ENCODE peak calls at places on chromosomes 3 and 15, in nine cellular contexts. S is upper lobe of right lung, J is neural progenitor cell, T is upper lobe of left lung, H is stomach, G is esophagus muscularis mucosa, C is OCI-LY7, O is caudate nucleus, M is IMR-90. A is an unnamed sample.
A peak's percentile ranks its signal among the peaks of the same experiment; 100 is the strongest.

GRCh38 chr15:39404767-39405173 is 176.1 kb upstream of the THBS1 start:
- DNase-seq in H (no peak), J (no peak), M (peak; percentile 95), G (no peak), C (no peak), T (no peak), S (no peak), O (no peak), A (no peak)

GRCh38 chr3:140398387-140398786 is 279.5 kb upstream of the TRIM42 start:
- DNase-seq in S (no peak), G (peak; percentile 8), T (no peak), H (no peak), C (no peak), M (no peak), J (no peak), O (no peak), A (no peak)

GRCh38 chr15:77335298-77335697 is 84.6 kb downstream of the PEAK1 start:
- DNase-seq in O (peak; percentile 51), M (peak; percentile 19), C (no peak), J (no peak), G (no peak), H (no peak), T (no peak), S (no peak), A (no peak)

GRCh38 chr3:190514163-190515153 is 573 bp downstream of the IL1RAP start:
- DNase-seq in O (peak; percentile 22), S (peak; percentile 83), T (peak; percentile 76), G (no peak), C (peak; percentile 7), J (peak; percentile 60), M (peak; percentile 60), H (peak; percentile 57), A (peak; percentile 16)

GRCh38 chr3:107927361-107928083 is 163.3 kb downstream of the CD47 start:
- DNase-seq in M (peak; percentile 67), T (peak; percentile 94), O (peak; percentile 91), H (peak; percentile 69), G (no peak), C (peak; percentile 6), J (peak; percentile 82), S (peak; percentile 85), A (peak; percentile 76)

GRCh38 chr3:48546203-48546829 is 10.3 kb downstream of the PFKFB4 start:
- DNase-seq in M (no peak), O (no peak), H (no peak), T (no peak), J (no peak), G (no peak), S (no peak), C (no peak), A (no peak)

GRCh38 chr3:156818890-156819289 is 7.3 kb upstream of the LEKR1 start:
- DNase-seq in M (peak; percentile 74), O (no peak), J (no peak), T (no peak), C (no peak), H (no peak), G (no peak), S (no peak), A (no peak)

GRCh38 chr3:17841190-17841828 is 98.9 kb upstream of the TBC1D5 start:
- DNase-seq in C (peak; percentile 73), G (no peak), S (peak; percentile 83), T (peak; percentile 53), M (peak; percentile 46), J (peak; percentile 88), O (peak; percentile 45), H (peak; percentile 74), A (peak; percentile 54)

GRCh38 chr3:134039161-134039862 is 9.6 kb upstream of the SLCO2A1 start:
- DNase-seq in G (peak; percentile 86), M (no peak), J (no peak), O (no peak), C (no peak), T (peak; percentile 20), H (peak; percentile 64), S (no peak), A (no peak)

GRCh38 chr3:64357481-64357880 is 132.2 kb upstream of the PRICKLE2 start:
- DNase-seq in M (no peak), S (no peak), H (no peak), T (no peak), J (no peak), O (no peak), G (peak; percentile 29), C (no peak), A (no peak)

GRCh38 chr3:194261581-194262063 is 89.5 kb downstream of the CPN2 start:
- DNase-seq in G (no peak), S (peak; percentile 39), J (no peak), C (no peak), T (no peak), O (no peak), H (peak; percentile 15), M (no peak), A (no peak)

GRCh38 chr3:129121792-129122696 is at the start of gene RAB43:
- DNase-seq in T (peak; percentile 97), H (peak; percentile 92), G (peak; percentile 97), M (peak; percentile 56), O (peak; percentile 69), C (peak; percentile 91), S (peak; percentile 94), J (peak; percentile 99), A (peak; percentile 80)

GRCh38 chr3:114020907-114021306 is 35.4 kb downstream of the CCDC191 start:
- DNase-seq in S (no peak), J (no peak), C (no peak), M (no peak), H (no peak), O (no peak), T (no peak), G (no peak), A (no peak)

GRCh38 chr3:152127058-152127457 is 141.7 kb upstream of the MBNL1 start:
- DNase-seq in G (no peak), C (no peak), O (no peak), S (no peak), H (no peak), T (no peak), M (no peak), J (no peak), A (no peak)

GRCh38 chr3:62329970-62330369 is 43.4 kb downstream of the FEZF2 start:
- DNase-seq in G (no peak), C (no peak), J (no peak), M (no peak), T (no peak), S (no peak), H (no peak), O (no peak), A (no peak)

GRCh38 chr3:112631257-112631656 is 9.7 kb downstream of the CCDC80 start:
- DNase-seq in C (no peak), H (no peak), S (no peak), J (no peak), T (no peak), G (no peak), M (no peak), O (no peak), A (no peak)

GRCh38 chr15:22839046-22839705 is 710 bp downstream of the NIPA2 start:
- DNase-seq in G (no peak), S (no peak), J (no peak), T (no peak), H (no peak), M (no peak), O (no peak), C (peak; percentile 72), A (no peak)

GRCh38 chr3:193805448-193805847 is 212.4 kb downstream of the OPA1 start:
- DNase-seq in J (no peak), G (no peak), S (no peak), O (no peak), C (no peak), T (no peak), H (peak; percentile 67), M (peak; percentile 80), A (peak; percentile 6)

GRCh38 chr15:78259232-78259631 is 5.1 kb upstream of the DNAJA4 start:
- DNase-seq in J (no peak), M (no peak), O (no peak), S (no peak), H (no peak), G (no peak), C (no peak), T (no peak), A (no peak)

GRCh38 chr15:92603278-92603677 is 52.3 kb downstream of the FAM174B start:
- DNase-seq in C (no peak), G (no peak), J (no peak), S (no peak), M (no peak), O (no peak), H (no peak), T (no peak), A (no peak)

GRCh38 chr15:28103402-28103801 is 4.3 kb upstream of the OCA2 start:
- DNase-seq in M (no peak), C (no peak), S (no peak), T (no peak), G (no peak), H (no peak), O (no peak), J (no peak), A (no peak)
- H3K27ac ChIP-seq in M (no peak overlapping the region), C (no peak overlapping the region), S (no peak overlapping the region), T (no peak overlapping the region), G (no peak overlapping the region), H (no peak overlapping the region), O (no peak overlapping the region), J (no peak overlapping the region), A (no peak overlapping the region)

GRCh38 chr3:127734181-127734720 is 61.5 kb downstream of the ABTB1 start:
- DNase-seq in S (no peak), O (no peak), G (no peak), H (no peak), J (no peak), T (no peak), C (no peak), M (no peak), A (no peak)
- H3K27ac ChIP-seq in S (peak overlapping the region; percentile 52), O (peak overlapping the region; percentile 49), G (peak overlapping the region; percentile 64), H (no peak overlapping the region), J (no peak overlapping the region), T (no peak overlapping the region), C (peak overlapping the region; percentile 97), M (peak overlapping the region; percentile 61), A (no peak overlapping the region)

DNA sequence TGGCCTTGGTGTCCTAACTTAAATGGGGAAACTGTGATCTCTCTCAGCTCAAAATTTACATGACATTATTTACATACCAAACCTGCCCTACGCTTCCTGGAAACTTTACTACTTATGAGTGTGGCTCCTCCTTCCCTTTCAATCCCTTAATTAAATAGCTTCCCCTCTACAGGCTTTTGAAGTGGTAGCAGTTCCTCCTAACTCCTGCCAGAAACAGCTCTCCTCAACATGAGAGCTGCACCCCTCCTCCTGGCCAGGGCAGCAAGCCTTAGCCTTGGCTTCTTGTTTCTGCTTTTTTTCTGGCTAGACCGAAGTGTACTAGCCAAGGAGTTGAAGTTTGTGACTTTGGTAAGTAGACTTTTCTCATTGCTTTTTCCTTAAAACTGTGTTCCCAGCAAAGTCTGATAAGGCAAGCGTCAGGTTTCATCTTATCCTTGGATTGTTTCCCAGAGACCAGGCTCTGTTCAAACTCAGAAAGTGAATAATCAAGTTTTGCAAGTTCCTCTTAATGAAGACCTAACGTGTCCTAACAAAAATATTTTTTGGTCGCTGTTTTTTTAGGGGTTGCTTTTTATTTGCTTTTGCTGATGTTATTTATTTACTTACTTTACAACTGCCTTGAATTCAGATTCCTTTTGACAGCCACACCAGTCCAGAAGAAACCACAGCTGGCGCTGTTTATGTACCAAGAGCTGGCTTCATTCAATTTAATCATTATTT is at the start of gene ACP3:
- DNase-seq in C (peak; percentile 86), M (peak; percentile 82), S (peak; percentile 75), H (peak; percentile 62), J (peak; percentile 31), T (no peak), O (no peak), G (no peak), A (no peak)
- H3K27ac ChIP-seq in C (peak within 1 kb of the TSS; percentile 35), M (peak within 1 kb of the TSS; percentile 82), S (peak within 1 kb of the TSS; percentile 88), H (peak within 1 kb of the TSS; percentile 88), J (no peak within 1 kb of the TSS), T (peak within 1 kb of the TSS; percentile 81), O (no peak within 1 kb of the TSS), G (peak within 1 kb of the TSS; percentile 44), A (no peak within 1 kb of the TSS)

GRCh38 chr3:47283596-47284364 is 1.0 kb downstream of the KLHL18 start:
- DNase-seq in J (peak; percentile 52), G (no peak), M (no peak), C (peak; percentile 52), T (peak; percentile 66), O (no peak), S (no peak), H (no peak), A (no peak)
- H3K27ac ChIP-seq in J (no peak overlapping the region), G (peak overlapping the region; percentile 95), M (peak overlapping the region; percentile 12), C (peak overlapping the region; percentile 71), T (peak overlapping the region; percentile 97), O (no peak overlapping the region), S (peak overlapping the region; percentile 96), H (no peak overlapping the region), A (peak overlapping the region; percentile 91)

A was measured in substantia nigra.